ENCODE peak calls at places on chromosome 5, in seven cellular contexts. W, G, R, N, E, V and D are unnamed samples.

GRCh38 chr5:125719681-125720676 is 703.2 kb upstream of the GRAMD2B start:
- DNase-seq in E (peak), G (no peak), N (peak), W (peak), V (no peak), R (no peak), D (no peak)

GRCh38 chr5:53288511-53288910 is 179.0 kb upstream of the MOCS2 start:
- DNase-seq in G (no peak), R (no peak), V (no peak), W (no peak), N (no peak), E (no peak), D (no peak)

GRCh38 chr5:56950626-56951130 is 1.2 kb downstream of the MIER3 start:
- DNase-seq in V (peak), G (peak), E (peak), N (no peak), W (peak), R (peak), D (no peak)

GRCh38 chr5:31381299-31381698 is 150.6 kb downstream of the DROSHA start:
- DNase-seq in V (no peak), N (no peak), W (no peak), E (peak), G (no peak), R (no peak), D (no peak)

GRCh38 chr5:173517648-173518047 is 98.8 kb downstream of the BOD1 start:
- DNase-seq in E (no peak), V (no peak), N (no peak), G (no peak), W (no peak), R (no peak), D (no peak)

GRCh38 chr5:124519396-124519795 is 227.0 kb downstream of the ZNF608 start:
- DNase-seq in W (no peak), V (no peak), N (no peak), R (no peak), G (no peak), E (peak), D (peak)

GRCh38 chr5:149345892-149346222 is 558 bp downstream of the GRPEL2 start:
- DNase-seq in V (no peak), E (peak), R (no peak), W (no peak), N (no peak), G (no peak), D (no peak)

GRCh38 chr5:116494784-116495480 is 79.7 kb downstream of the SEMA6A start:
- DNase-seq in E (no peak), W (peak), G (no peak), R (no peak), N (no peak), V (no peak), D (no peak)

GRCh38 chr5:10110228-10110627 is 139.5 kb downstream of the ATPSCKMT start:
- DNase-seq in W (no peak), N (no peak), R (no peak), G (no peak), E (no peak), V (no peak), D (no peak)

GRCh38 chr5:72109625-72110024 is 2.4 kb downstream of the MAP1B start:
- DNase-seq in E (peak), G (no peak), V (no peak), R (peak), N (no peak), W (peak), D (no peak)

GRCh38 chr5:129996896-129997295 is 92.6 kb downstream of the CHSY3 start:
- DNase-seq in R (no peak), N (no peak), V (no peak), G (no peak), E (peak), W (no peak), D (no peak)

GRCh38 chr5:125326114-125326513 is 579.7 kb upstream of the ZNF608 start:
- DNase-seq in G (no peak), N (peak), E (peak), R (peak), W (peak), V (peak), D (no peak)

GRCh38 chr5:141779642-141780041 is 97.6 kb upstream of the ARAP3 start:
- DNase-seq in W (no peak), R (peak), G (no peak), N (no peak), E (peak), V (peak), D (peak)